ENCODE peak calls at places on chromosomes 4 and X, in five cellular contexts. One of them, this sample, is unnamed.

GRCh38 chr4:40486534-40486933 is 143.1 kb downstream of the RBM47 start:
- DNase-seq in astrocyte of the hippocampus: no peak
- DNase-seq in psoas muscle: no peak
- DNase-seq in SW 1271: no peak
- DNase-seq in activated naive CD8-positive, alpha-beta T cell treated with anti-CD3 and anti-CD28 coated beads, Interleukin-2, amount 10 ng/mL, durations not matched to agents 7 days and 5 days: no peak
- DNase-seq in this sample: no peak

GRCh38 chrX:119686087-119686639 is 6.8 kb downstream of the SEPTIN6 start:
- DNase-seq in astrocyte of the hippocampus: no peak
- DNase-seq in psoas muscle: peak
- DNase-seq in SW 1271: no peak
- DNase-seq in activated naive CD8-positive, alpha-beta T cell treated with anti-CD3 and anti-CD28 coated beads, Interleukin-2, amount 10 ng/mL, durations not matched to agents 7 days and 5 days: no peak
- DNase-seq in this sample: no peak

GRCh38 chrX:67555578-67556203 is 11.9 kb downstream of the AR start:
- DNase-seq in astrocyte of the hippocampus: peak
- DNase-seq in psoas muscle: peak
- DNase-seq in SW 1271: peak
- DNase-seq in activated naive CD8-positive, alpha-beta T cell treated with anti-CD3 and anti-CD28 coated beads, Interleukin-2, amount 10 ng/mL, durations not matched to agents 7 days and 5 days: no peak
- DNase-seq in this sample: no peak

GRCh38 chr4:106329027-106329618 is 12.8 kb downstream of the AIMP1 start:
- DNase-seq in astrocyte of the hippocampus: peak
- DNase-seq in psoas muscle: no peak
- DNase-seq in SW 1271: peak
- DNase-seq in activated naive CD8-positive, alpha-beta T cell treated with anti-CD3 and anti-CD28 coated beads, Interleukin-2, amount 10 ng/mL, durations not matched to agents 7 days and 5 days: no peak
- DNase-seq in this sample: no peak

GRCh38 chr4:186946682-186947294 is 223.1 kb upstream of the FAT1 start:
- DNase-seq in astrocyte of the hippocampus: peak
- DNase-seq in psoas muscle: no peak
- DNase-seq in SW 1271: peak
- DNase-seq in activated naive CD8-positive, alpha-beta T cell treated with anti-CD3 and anti-CD28 coated beads, Interleukin-2, amount 10 ng/mL, durations not matched to agents 7 days and 5 days: no peak
- DNase-seq in this sample: no peak

GRCh38 chr4:7786517-7786916 is 153.1 kb downstream of the AFAP1 start:
- DNase-seq in astrocyte of the hippocampus: no peak
- DNase-seq in psoas muscle: no peak
- DNase-seq in SW 1271: no peak
- DNase-seq in activated naive CD8-positive, alpha-beta T cell treated with anti-CD3 and anti-CD28 coated beads, Interleukin-2, amount 10 ng/mL, durations not matched to agents 7 days and 5 days: no peak
- DNase-seq in this sample: no peak

GRCh38 chrX:31337332-31337731 is 265.5 kb upstream of the FTHL17 start:
- DNase-seq in astrocyte of the hippocampus: peak
- DNase-seq in psoas muscle: no peak
- DNase-seq in SW 1271: no peak
- DNase-seq in activated naive CD8-positive, alpha-beta T cell treated with anti-CD3 and anti-CD28 coated beads, Interleukin-2, amount 10 ng/mL, durations not matched to agents 7 days and 5 days: no peak
- DNase-seq in this sample: no peak

GRCh38 chr4:37858877-37859276 is 32.0 kb upstream of the TBC1D1 start:
- DNase-seq in astrocyte of the hippocampus: no peak
- DNase-seq in psoas muscle: no peak
- DNase-seq in SW 1271: no peak
- DNase-seq in activated naive CD8-positive, alpha-beta T cell treated with anti-CD3 and anti-CD28 coated beads, Interleukin-2, amount 10 ng/mL, durations not matched to agents 7 days and 5 days: no peak
- DNase-seq in this sample: no peak

GRCh38 chr4:4477796-4478195 is 64.1 kb downstream of the STX18 start:
- DNase-seq in astrocyte of the hippocampus: no peak
- DNase-seq in psoas muscle: no peak
- DNase-seq in SW 1271: no peak
- DNase-seq in activated naive CD8-positive, alpha-beta T cell treated with anti-CD3 and anti-CD28 coated beads, Interleukin-2, amount 10 ng/mL, durations not matched to agents 7 days and 5 days: no peak
- DNase-seq in this sample: no peak

GRCh38 chr4:139295317-139296299 is 5.7 kb upstream of the NAA15 start:
- DNase-seq in astrocyte of the hippocampus: peak
- DNase-seq in psoas muscle: peak
- DNase-seq in SW 1271: peak
- DNase-seq in activated naive CD8-positive, alpha-beta T cell treated with anti-CD3 and anti-CD28 coated beads, Interleukin-2, amount 10 ng/mL, durations not matched to agents 7 days and 5 days: peak
- DNase-seq in this sample: peak

This sample was measured in pulmonary artery endothelial cell.